ENCODE peak calls at places on chromosomes 4 and X, in nine cellular contexts. P is BJ; B is HuH-7.5; L is neural crest cell; V is coronary artery; R is naive B cell; N is glutamatergic neuron; Y is naive thymus-derived CD4-positive, alpha-beta T cell; X is activated CD4-positive, alpha-beta memory T cell treated with anti-CD3 and anti-CD28 coated beads for 36 hours. I is an unnamed sample.
A peak's percentile ranks its signal among the peaks of the same experiment; 100 is the strongest.

GRCh38 chr4:37510626-37511025 is 175.6 kb downstream of the RELL1 start:
- DNase-seq in P (no peak), B (no peak), Y (no peak), R (no peak), N (no peak), X (no peak), L (no peak), V (no peak), I (no peak)

GRCh38 chr4:73844352-73844751 is 7.9 kb downstream of the CXCL6 start:
- DNase-seq in X (no peak), P (no peak), N (no peak), V (no peak), Y (no peak), B (no peak), R (no peak), L (no peak), I (no peak)

GRCh38 chr4:82491251-82491960 is 61.0 kb downstream of the ENOPH1 start:
- DNase-seq in V (no peak), P (no peak), X (no peak), R (no peak), Y (no peak), L (no peak), N (no peak), B (no peak), I (no peak)

GRCh38 chr4:127601029-127601428 is 31.7 kb upstream of the INTU start:
- DNase-seq in L (no peak), X (no peak), P (no peak), V (no peak), B (no peak), N (no peak), R (no peak), Y (no peak), I (peak; percentile 20)

GRCh38 chr4:158914178-158914577 is 145.4 kb downstream of the FNIP2 start:
- DNase-seq in V (no peak), N (no peak), X (no peak), L (no peak), R (no peak), B (no peak), P (peak; percentile 74), Y (no peak), I (peak; percentile 57)

GRCh38 chr4:176981551-176981950 is 188.8 kb upstream of the VEGFC start:
- DNase-seq in X (no peak), Y (no peak), V (no peak), N (no peak), L (no peak), P (no peak), B (no peak), R (no peak), I (no peak)

GRCh38 chr4:155179216-155179615 is 29.2 kb upstream of the NPY2R start:
- DNase-seq in X (no peak), Y (no peak), B (no peak), L (no peak), V (no peak), P (no peak), N (no peak), R (no peak), I (no peak)

GRCh38 chrX:72436010-72436409 is 130.3 kb upstream of the CITED1 start:
- DNase-seq in P (no peak), V (no peak), X (no peak), L (no peak), Y (no peak), N (no peak), R (no peak), B (no peak), I (no peak)

GRCh38 chr4:24321151-24321550 is 263.2 kb downstream of the DHX15 start:
- DNase-seq in X (no peak), Y (no peak), V (no peak), N (no peak), R (no peak), L (no peak), P (peak; percentile 8), B (no peak), I (peak; percentile 36)

GRCh38 chr4:185717018-185717726 is 94.8 kb downstream of the SORBS2 start:
- DNase-seq in Y (no peak), X (no peak), R (no peak), V (no peak), N (no peak), L (no peak), P (no peak), B (no peak), I (no peak)

GRCh38 chrX:7568597-7568996 is 274.4 kb upstream of the VCX start:
- DNase-seq in Y (no peak), N (no peak), P (no peak), B (no peak), R (no peak), X (no peak), V (no peak), L (no peak), I (no peak)

GRCh38 chr4:86778169-86778568 is 71.0 kb downstream of the SLC10A6 start:
- DNase-seq in R (no peak), N (no peak), P (no peak), Y (no peak), V (no peak), L (no peak), X (no peak), B (no peak), I (no peak)

GRCh38 chrX:64782923-64783322 is 193.3 kb downstream of the ZC4H2 start:
- DNase-seq in B (no peak), P (no peak), V (no peak), R (no peak), Y (no peak), N (no peak), L (no peak), X (no peak), I (no peak)

GRCh38 chr4:26648260-26648659 is 64.4 kb downstream of the TBC1D19 start:
- DNase-seq in V (no peak), B (no peak), R (no peak), X (no peak), P (no peak), N (no peak), L (no peak), Y (no peak), I (peak; percentile 9)

GRCh38 chrX:136386173-136386572 is 85.4 kb downstream of the ADGRG4 start:
- DNase-seq in L (no peak), B (no peak), R (no peak), X (no peak), V (no peak), N (no peak), P (no peak), Y (no peak), I (no peak)

GRCh38 chr4:169070071-169070894 is 60.2 kb upstream of the CBR4 start:
- DNase-seq in N (no peak), Y (no peak), B (no peak), R (no peak), P (peak; percentile 77), X (no peak), V (no peak), L (no peak), I (peak; percentile 91)

GRCh38 chr4:8515316-8516060 is 64.7 kb upstream of the GPR78 start:
- DNase-seq in B (no peak), V (no peak), Y (no peak), P (no peak), L (no peak), R (no peak), X (no peak), N (no peak), I (peak; percentile 98)

GRCh38 chr4:26215725-26216124 is 105.1 kb upstream of the RBPJ start:
- DNase-seq in L (no peak), X (no peak), N (no peak), Y (no peak), B (no peak), R (no peak), V (no peak), P (no peak), I (no peak)

GRCh38 chr4:12852338-12853307 is 631.5 kb downstream of the RAB28 start:
- DNase-seq in B (peak; percentile 37), N (no peak), L (no peak), V (no peak), R (no peak), X (no peak), P (peak; percentile 14), Y (no peak), I (peak; percentile 66)

GRCh38 chrX:75596178-75596577 is 73.3 kb upstream of the ZDHHC15 start:
- DNase-seq in X (no peak), B (no peak), L (no peak), P (no peak), R (no peak), Y (no peak), N (no peak), V (no peak), I (peak; percentile 24)

GRCh38 chr4:156673483-156673882 is 298.1 kb downstream of the PDGFC start:
- DNase-seq in N (no peak), B (no peak), V (no peak), X (no peak), L (no peak), R (no peak), Y (no peak), P (no peak), I (peak; percentile 14)

GRCh38 chr4:76987685-76988084 is 38.1 kb downstream of the SEPTIN11 start:
- DNase-seq in N (no peak), Y (no peak), R (no peak), V (no peak), X (no peak), B (no peak), P (no peak), L (no peak), I (peak; percentile 55)

GRCh38 chrX:40504801-40505605 is 75.8 kb upstream of the ATP6AP2 start:
- DNase-seq in L (no peak), B (no peak), P (peak; percentile 43), R (no peak), X (no peak), V (no peak), N (no peak), Y (no peak), I (peak; percentile 86)

GRCh38 chrX:71976753-71977152 is 66.1 kb downstream of the NHSL2 start:
- DNase-seq in X (no peak), V (no peak), L (no peak), B (no peak), Y (no peak), R (no peak), P (no peak), N (no peak), I (peak; percentile 35)

GRCh38 chr4:108527729-108528128 is 92.6 kb upstream of the RPL34 start:
- DNase-seq in X (peak; percentile 21), Y (peak; percentile 52), B (no peak), L (no peak), V (no peak), P (no peak), N (no peak), R (no peak), I (no peak)

GRCh38 chr4:1400191-1400805 is 5.9 kb downstream of the NKX1-1 start:
- DNase-seq in L (no peak), X (no peak), B (no peak), R (no peak), Y (no peak), V (no peak), N (no peak), P (no peak), I (no peak)

GRCh38 chrX:97609938-97610337 is 726.2 kb downstream of the RPA4 start:
- DNase-seq in P (no peak), N (no peak), V (no peak), X (no peak), B (no peak), L (no peak), Y (no peak), R (no peak), I (no peak)

GRCh38 chr4:107258359-107258758 is 222.2 kb upstream of the DKK2 start:
- DNase-seq in B (no peak), P (no peak), X (no peak), V (no peak), N (no peak), L (no peak), Y (no peak), R (no peak), I (peak; percentile 75)

GRCh38 chr4:7422898-7423180 is 11.9 kb downstream of the PSAPL1 start:
- DNase-seq in N (no peak), X (no peak), P (no peak), L (no peak), V (no peak), B (no peak), R (no peak), Y (no peak), I (no peak)

GRCh38 chrX:14235004-14235403 is 205.3 kb upstream of the GEMIN8 start:
- DNase-seq in B (no peak), R (no peak), Y (no peak), N (no peak), X (no peak), P (no peak), V (no peak), L (no peak), I (no peak)

GRCh38 chr4:118942465-118942864 is 53.8 kb downstream of the SYNPO2 start:
- DNase-seq in L (no peak), P (no peak), Y (no peak), V (no peak), N (no peak), B (no peak), R (no peak), X (no peak), I (peak; percentile 74)

I was measured in myocyte.